ENCODE peak calls at places on chromosome 18, in six cellular contexts. N is AG09309, O is heart right ventricle, B is foreskin fibroblast, A is cardiac muscle cell, S is GM12878. X is an unnamed sample.

GRCh38 chr18:27685807-27686412 is 491.0 kb downstream of the CDH2 start:
- DNase-seq in B (peak; percentile 61), O (no peak), N (peak; percentile 4), A (peak; percentile 67), S (no peak), X (peak; percentile 56)

GRCh38 chr18:27709344-27709743 is 467.6 kb downstream of the CDH2 start:
- DNase-seq in N (no peak), O (no peak), B (no peak), S (no peak), A (no peak), X (no peak)

GRCh38 chr18:77344777-77345507 is 95.3 kb downstream of the GALR1 start:
- DNase-seq in S (no peak), B (no peak), A (no peak), O (peak; percentile 26), N (no peak), X (no peak)

GRCh38 chr18:59575995-59576394 is 121.2 kb downstream of the CCBE1 start:
- DNase-seq in A (no peak), B (no peak), N (no peak), S (no peak), O (no peak), X (no peak)

GRCh38 chr18:76604642-76605240 is 109.7 kb upstream of the ZNF516 start:
- DNase-seq in S (no peak), B (peak; percentile 61), A (no peak), O (no peak), N (no peak), X (no peak)

GRCh38 chr18:2410688-2411087 is 160.6 kb downstream of the METTL4 start:
- DNase-seq in N (no peak), O (no peak), B (no peak), S (no peak), A (no peak), X (no peak)

GRCh38 chr18:71784777-71785176 is 759.4 kb downstream of the CBLN2 start:
- DNase-seq in O (no peak), S (no peak), B (no peak), N (no peak), A (no peak), X (no peak)

GRCh38 chr18:2857491-2858063 is 10.8 kb downstream of the EMILIN2 start:
- DNase-seq in S (no peak), A (peak; percentile 91), B (peak; percentile 98), N (peak; percentile 92), O (peak; percentile 71), X (no peak)

GRCh38 chr18:62730926-62731325 is 15.6 kb downstream of the PHLPP1 start:
- DNase-seq in N (no peak), A (no peak), B (no peak), O (no peak), S (no peak), X (no peak)

GRCh38 chr18:36692331-36692730 is 136.5 kb downstream of the TPGS2 start:
- DNase-seq in A (no peak), O (no peak), N (peak; percentile 84), S (no peak), B (peak; percentile 89), X (no peak)

GRCh38 chr18:74632856-74633255 is 35.2 kb downstream of the ZNF407 start:
- DNase-seq in B (no peak), S (no peak), N (no peak), A (no peak), O (no peak), X (no peak)

GRCh38 chr18:27964811-27965210 is 212.1 kb downstream of the CDH2 start:
- DNase-seq in B (no peak), N (no peak), O (no peak), S (no peak), A (peak; percentile 18), X (no peak)

GRCh38 chr18:67199993-67200617 is 316.4 kb downstream of the DSEL start:
- DNase-seq in N (peak; percentile 21), S (peak; percentile 11), B (peak; percentile 64), O (no peak), A (peak; percentile 52), X (no peak)

GRCh38 chr18:44452346-44452745 is 228.3 kb upstream of the SETBP1 start:
- DNase-seq in B (peak; percentile 71), O (no peak), S (no peak), N (no peak), A (no peak), X (no peak)

GRCh38 chr18:54020346-54020745 is 204.1 kb downstream of the MBD2 start:
- DNase-seq in A (no peak), B (peak; percentile 18), O (no peak), N (no peak), S (no peak), X (no peak)

GRCh38 chr18:78632111-78632541 is 347.5 kb upstream of the SALL3 start:
- DNase-seq in N (no peak), S (no peak), A (no peak), B (peak; percentile 19), O (no peak), X (no peak)

GRCh38 chr18:50610349-50610748 is 50.5 kb downstream of the MAPK4 start:
- DNase-seq in O (no peak), A (no peak), N (no peak), S (no peak), B (no peak), X (no peak)

GRCh38 chr18:28365406-28365805 is 188.5 kb upstream of the CDH2 start:
- DNase-seq in O (no peak), N (no peak), S (no peak), A (no peak), B (peak; percentile 1), X (no peak)

GRCh38 chr18:68733693-68734092 is 18.8 kb upstream of the TMX3 start:
- DNase-seq in O (no peak), A (no peak), B (peak; percentile 29), S (no peak), N (no peak), X (no peak)
- TF ChIP-seq CTCF in O (no peak), A (no peak), B (no peak), S (no peak), N (no peak), X (no peak)

GRCh38 chr18:10030816-10031541 is 117.2 kb downstream of the VAPA start:
- DNase-seq in S (no peak), A (no peak), B (peak; percentile 47), N (no peak), O (no peak), X (no peak)

GRCh38 chr18:10033038-10033437 is 119.2 kb downstream of the VAPA start:
- DNase-seq in A (no peak), O (no peak), N (no peak), B (no peak), S (no peak), X (no peak)

GRCh38 chr18:10035306-10035991 is 121.6 kb downstream of the VAPA start:
- DNase-seq in S (no peak), B (peak; percentile 74), O (no peak), N (no peak), A (no peak), X (peak; percentile 39)

GRCh38 chr18:10029711-10030110 is 115.9 kb downstream of the VAPA start:
- DNase-seq in S (no peak), B (no peak), A (no peak), O (no peak), N (no peak), X (no peak)

GRCh38 chr18:10032331-10032979 is 118.6 kb downstream of the VAPA start:
- DNase-seq in N (no peak), S (no peak), A (peak; percentile 23), B (no peak), O (no peak), X (no peak)
- TF ChIP-seq CTCF in N (no peak), S (no peak), A (peak; percentile 47), B (no peak), O (peak; percentile 72), X (no peak)

DNA sequence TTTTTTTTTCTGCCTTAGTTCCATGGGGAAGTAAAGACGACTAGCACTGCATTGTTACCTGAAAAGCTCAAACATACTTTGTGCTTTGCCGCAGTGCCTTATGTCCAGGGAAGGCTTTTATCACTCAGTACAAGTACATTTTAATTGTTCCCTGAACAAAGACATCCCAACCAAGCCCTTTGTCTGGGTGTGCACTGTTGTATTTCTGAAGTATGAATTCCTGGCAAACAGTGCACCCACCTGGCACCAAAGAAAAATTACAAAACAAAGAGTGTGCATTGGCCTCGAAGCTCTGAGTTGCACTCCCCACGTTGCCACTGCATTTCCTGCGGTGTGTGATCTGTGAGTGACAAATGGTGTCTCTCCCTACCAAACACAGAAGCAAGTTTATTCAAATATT is 858.5 kb upstream of the PIK3C3 start:
- DNase-seq in O (no peak), B (peak; percentile 43), S (no peak), A (peak; percentile 61), N (no peak), X (no peak)
- TF ChIP-seq CTCF in O (no peak), B (peak; percentile 22), S (no peak), A (peak; percentile 37), N (no peak), X (no peak)

DNA sequence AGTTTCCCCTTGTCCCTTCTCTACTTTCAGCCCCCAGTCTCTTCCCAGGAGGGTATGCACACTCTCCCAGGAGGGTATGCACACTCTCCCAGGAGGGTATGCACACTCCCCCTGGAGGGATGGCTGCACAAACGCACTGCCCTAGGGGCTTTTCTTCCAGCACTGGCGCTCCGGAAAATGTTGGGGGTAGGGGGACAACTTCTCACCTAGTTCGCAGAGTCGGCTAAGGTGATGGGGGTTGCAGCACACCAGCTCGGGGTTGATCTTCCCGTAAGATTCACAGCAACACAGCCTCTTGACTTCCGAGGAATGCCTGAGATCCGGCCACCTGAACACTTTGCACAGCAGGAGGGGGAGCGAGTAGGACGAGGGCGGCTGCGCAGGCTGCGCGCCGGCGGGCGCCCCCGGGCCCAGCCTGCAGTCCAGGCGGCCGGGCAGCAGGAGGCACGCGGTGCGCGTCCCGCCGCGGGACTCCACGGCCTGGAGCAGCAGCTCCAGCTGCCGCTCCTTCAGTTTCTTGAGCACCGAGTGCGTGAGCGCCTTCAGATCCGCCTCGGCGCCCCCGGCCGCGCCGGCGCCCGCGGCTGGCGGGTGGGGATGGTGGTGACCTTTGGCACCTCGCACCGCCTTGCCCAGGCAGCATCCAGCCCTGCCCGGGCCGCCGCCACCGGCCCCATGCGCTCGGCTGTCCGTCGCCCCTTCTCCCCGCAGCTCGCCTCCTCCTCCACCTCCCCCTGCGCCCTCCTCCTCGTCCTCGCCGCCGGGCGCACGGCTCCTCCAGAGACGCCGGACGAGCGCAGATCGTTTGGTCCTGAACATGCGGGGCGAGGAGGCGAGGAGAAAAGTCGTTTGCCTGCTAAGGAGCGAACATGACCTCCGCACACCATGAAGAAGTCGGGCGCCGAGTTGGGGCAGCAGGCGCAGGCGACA is 894 bp downstream of the SMAD7 start:
- DNase-seq in O (no peak), B (peak; percentile 80), N (no peak), A (no peak), S (no peak), X (peak; percentile 75)
- TF ChIP-seq CTCF in O (peak; percentile 39), B (no peak), N (peak; percentile 1), A (no peak), S (no peak), X (no peak)

X was measured in glutamatergic neuron.